ENCODE peak calls at places on chromosomes 13 and 19, in nine cellular contexts. One of them, this sample, is unnamed.

GRCh38 chr13:75512253-75512652 is 25.4 kb downstream of the COMMD6 start:
- DNase-seq in HT1080: no peak
- DNase-seq in GM12865: peak
- DNase-seq in AG04450: no peak
- DNase-seq in activated CD4-positive, alpha-beta T cell treated with anti-CD3 and anti-CD28 coated beads, Interleukin-2, amount 10 ng/mL, durations not matched to agents 7 days and 5 days: no peak
- DNase-seq in cardiac fibroblast: no peak
- DNase-seq in CMK: no peak
- DNase-seq in ELR: no peak
- DNase-seq in fibroblast of the aortic adventitia: no peak
- DNase-seq in this sample: no peak

GRCh38 chr13:75319244-75319643 is 162.7 kb downstream of the TBC1D4 start:
- DNase-seq in HT1080: peak
- DNase-seq in GM12865: no peak
- DNase-seq in AG04450: no peak
- DNase-seq in activated CD4-positive, alpha-beta T cell treated with anti-CD3 and anti-CD28 coated beads, Interleukin-2, amount 10 ng/mL, durations not matched to agents 7 days and 5 days: no peak
- DNase-seq in cardiac fibroblast: no peak
- DNase-seq in CMK: peak
- DNase-seq in ELR: peak
- DNase-seq in fibroblast of the aortic adventitia: no peak
- DNase-seq in this sample: no peak

GRCh38 chr13:45331123-45331619 is 9.8 kb downstream of the TPT1 start:
- DNase-seq in HT1080: peak
- DNase-seq in GM12865: no peak
- DNase-seq in AG04450: no peak
- DNase-seq in activated CD4-positive, alpha-beta T cell treated with anti-CD3 and anti-CD28 coated beads, Interleukin-2, amount 10 ng/mL, durations not matched to agents 7 days and 5 days: no peak
- DNase-seq in cardiac fibroblast: no peak
- DNase-seq in CMK: no peak
- DNase-seq in ELR: no peak
- DNase-seq in fibroblast of the aortic adventitia: no peak
- DNase-seq in this sample: no peak

GRCh38 chr13:95184317-95184716 is 116.9 kb downstream of the ABCC4 start:
- DNase-seq in HT1080: no peak
- DNase-seq in GM12865: no peak
- DNase-seq in AG04450: no peak
- DNase-seq in activated CD4-positive, alpha-beta T cell treated with anti-CD3 and anti-CD28 coated beads, Interleukin-2, amount 10 ng/mL, durations not matched to agents 7 days and 5 days: no peak
- DNase-seq in cardiac fibroblast: no peak
- DNase-seq in CMK: no peak
- DNase-seq in ELR: no peak
- DNase-seq in fibroblast of the aortic adventitia: no peak
- DNase-seq in this sample: no peak

GRCh38 chr19:13692096-13692495 is 72.2 kb upstream of the MRI1 start:
- DNase-seq in HT1080: peak
- DNase-seq in GM12865: no peak
- DNase-seq in AG04450: peak
- DNase-seq in activated CD4-positive, alpha-beta T cell treated with anti-CD3 and anti-CD28 coated beads, Interleukin-2, amount 10 ng/mL, durations not matched to agents 7 days and 5 days: no peak
- DNase-seq in cardiac fibroblast: peak
- DNase-seq in CMK: no peak
- DNase-seq in ELR: peak
- DNase-seq in fibroblast of the aortic adventitia: peak
- DNase-seq in this sample: no peak

GRCh38 chr19:53102701-53103140 is 501 bp downstream of the ZNF160 start:
- DNase-seq in HT1080: peak
- DNase-seq in GM12865: peak
- DNase-seq in AG04450: no peak
- DNase-seq in activated CD4-positive, alpha-beta T cell treated with anti-CD3 and anti-CD28 coated beads, Interleukin-2, amount 10 ng/mL, durations not matched to agents 7 days and 5 days: peak
- DNase-seq in cardiac fibroblast: peak
- DNase-seq in CMK: peak
- DNase-seq in ELR: peak
- DNase-seq in fibroblast of the aortic adventitia: peak
- DNase-seq in this sample: peak

GRCh38 chr13:112445411-112446271 is 69.5 kb downstream of the SPACA7 start:
- DNase-seq in HT1080: no peak
- DNase-seq in GM12865: no peak
- DNase-seq in AG04450: no peak
- DNase-seq in activated CD4-positive, alpha-beta T cell treated with anti-CD3 and anti-CD28 coated beads, Interleukin-2, amount 10 ng/mL, durations not matched to agents 7 days and 5 days: no peak
- DNase-seq in cardiac fibroblast: no peak
- DNase-seq in CMK: no peak
- DNase-seq in ELR: no peak
- DNase-seq in fibroblast of the aortic adventitia: no peak
- DNase-seq in this sample: no peak

GRCh38 chr19:39631178-39631577 is 24.5 kb upstream of the LGALS16 start:
- DNase-seq in HT1080: no peak
- DNase-seq in GM12865: no peak
- DNase-seq in AG04450: no peak
- DNase-seq in activated CD4-positive, alpha-beta T cell treated with anti-CD3 and anti-CD28 coated beads, Interleukin-2, amount 10 ng/mL, durations not matched to agents 7 days and 5 days: no peak
- DNase-seq in cardiac fibroblast: no peak
- DNase-seq in CMK: no peak
- DNase-seq in ELR: no peak
- DNase-seq in fibroblast of the aortic adventitia: no peak
- DNase-seq in this sample: no peak

GRCh38 chr19:19372656-19373416 is 32.6 kb upstream of the GATAD2A start:
- DNase-seq in HT1080: peak
- DNase-seq in GM12865: peak
- DNase-seq in AG04450: no peak
- DNase-seq in activated CD4-positive, alpha-beta T cell treated with anti-CD3 and anti-CD28 coated beads, Interleukin-2, amount 10 ng/mL, durations not matched to agents 7 days and 5 days: peak
- DNase-seq in cardiac fibroblast: peak
- DNase-seq in CMK: peak
- DNase-seq in ELR: peak
- DNase-seq in fibroblast of the aortic adventitia: peak
- DNase-seq in this sample: no peak